ENCODE peak calls at places on chromosome 21, in five cellular contexts. One of them, this sample, is unnamed.

GRCh38 chr21:42666918-42667317 is 13.5 kb downstream of the PDE9A start:
- DNase-seq in small intestine: no peak
- DNase-seq in SJSA1: no peak
- DNase-seq in transverse colon: no peak
- DNase-seq in H9: no peak
- DNase-seq in this sample: no peak

GRCh38 chr21:19353271-19353670 is 949.7 kb upstream of the TMPRSS15 start:
- DNase-seq in small intestine: peak
- DNase-seq in transverse colon: no peak
- DNase-seq in SJSA1: no peak
- DNase-seq in H9: no peak
- DNase-seq in this sample: no peak

GRCh38 chr21:14889080-14889805 is 175.6 kb downstream of the NRIP1 start:
- DNase-seq in H9: no peak
- DNase-seq in SJSA1: no peak
- DNase-seq in small intestine: peak
- DNase-seq in transverse colon: peak
- DNase-seq in this sample: no peak

GRCh38 chr21:14321042-14321441 is 61.9 kb downstream of the HSPA13 start:
- DNase-seq in small intestine: no peak
- DNase-seq in H9: no peak
- DNase-seq in SJSA1: no peak
- DNase-seq in transverse colon: no peak
- DNase-seq in this sample: no peak

GRCh38 chr21:14559144-14559543 is 13.0 kb upstream of the SAMSN1 start:
- DNase-seq in small intestine: no peak
- DNase-seq in H9: no peak
- DNase-seq in SJSA1: no peak
- DNase-seq in transverse colon: no peak
- DNase-seq in this sample: no peak

GRCh38 chr21:16420086-16420724 is 690.4 kb downstream of the USP25 start:
- DNase-seq in transverse colon: no peak
- DNase-seq in SJSA1: peak
- DNase-seq in small intestine: no peak
- DNase-seq in H9: no peak
- DNase-seq in this sample: no peak

GRCh38 chr21:33046455-33046854 is 20.7 kb downstream of the OLIG2 start:
- DNase-seq in SJSA1: no peak
- DNase-seq in small intestine: no peak
- DNase-seq in H9: no peak
- DNase-seq in transverse colon: no peak
- DNase-seq in this sample: no peak

GRCh38 chr21:42495765-42496119 is 282 bp downstream of the RSPH1 start:
- DNase-seq in SJSA1: no peak
- DNase-seq in small intestine: peak
- DNase-seq in H9: no peak
- DNase-seq in transverse colon: peak
- DNase-seq in this sample: peak

GRCh38 chr21:26449161-26449560 is 123.9 kb downstream of the CYYR1 start:
- DNase-seq in SJSA1: no peak
- DNase-seq in H9: no peak
- DNase-seq in transverse colon: no peak
- DNase-seq in small intestine: no peak
- DNase-seq in this sample: no peak

GRCh38 chr21:43639470-43640178 is 19.7 kb downstream of the HSF2BP start:
- DNase-seq in H9: no peak
- DNase-seq in transverse colon: no peak
- DNase-seq in small intestine: peak
- DNase-seq in SJSA1: no peak
- DNase-seq in this sample: no peak

GRCh38 chr21:27633631-27634030 is 666.7 kb upstream of the ADAMTS5 start:
- DNase-seq in SJSA1: no peak
- DNase-seq in small intestine: no peak
- DNase-seq in H9: no peak
- DNase-seq in transverse colon: no peak
- DNase-seq in this sample: no peak

GRCh38 chr21:15029077-15029476 is 35.7 kb downstream of the NRIP1 start:
- DNase-seq in transverse colon: no peak
- DNase-seq in SJSA1: no peak
- DNase-seq in small intestine: no peak
- DNase-seq in H9: no peak
- DNase-seq in this sample: no peak

GRCh38 chr21:37780991-37781983 is 135.0 kb downstream of the KCNJ6 start:
- DNase-seq in H9: no peak
- DNase-seq in transverse colon: no peak
- DNase-seq in SJSA1: no peak
- DNase-seq in small intestine: no peak
- DNase-seq in this sample: no peak

GRCh38 chr21:37871121-37871862 is 45.0 kb downstream of the KCNJ6 start:
- DNase-seq in H9: no peak
- DNase-seq in SJSA1: peak
- DNase-seq in transverse colon: no peak
- DNase-seq in small intestine: no peak
- DNase-seq in this sample: no peak

GRCh38 chr21:37532868-37533780 is 166.6 kb downstream of the DYRK1A start:
- DNase-seq in H9: no peak
- DNase-seq in SJSA1: no peak
- DNase-seq in transverse colon: no peak
- DNase-seq in small intestine: peak
- DNase-seq in this sample: no peak

GRCh38 chr21:27269646-27270045 is 302.8 kb upstream of the ADAMTS5 start:
- DNase-seq in small intestine: no peak
- DNase-seq in SJSA1: no peak
- DNase-seq in transverse colon: no peak
- DNase-seq in H9: no peak
- DNase-seq in this sample: no peak

GRCh38 chr21:43623588-43623987 is 35.7 kb downstream of the HSF2BP start:
- DNase-seq in H9: no peak
- DNase-seq in SJSA1: no peak
- DNase-seq in small intestine: no peak
- DNase-seq in transverse colon: no peak
- DNase-seq in this sample: no peak

GRCh38 chr21:42629856-42630410 is 23.5 kb upstream of the PDE9A start:
- DNase-seq in SJSA1: no peak
- DNase-seq in H9: no peak
- DNase-seq in small intestine: no peak
- DNase-seq in transverse colon: peak
- DNase-seq in this sample: no peak

GRCh38 chr21:42405064-42406059 is 1.7 kb downstream of the UBASH3A start:
- DNase-seq in transverse colon: peak
- DNase-seq in SJSA1: no peak
- DNase-seq in small intestine: no peak
- DNase-seq in H9: no peak
- DNase-seq in this sample: no peak

GRCh38 chr21:26572668-26573381 is at the start of gene CYYR1:
- DNase-seq in H9: peak
- DNase-seq in transverse colon: no peak
- DNase-seq in small intestine: no peak
- DNase-seq in SJSA1: peak
- DNase-seq in this sample: no peak

GRCh38 chr21:37704751-37705150 is 211.5 kb downstream of the KCNJ6 start:
- DNase-seq in SJSA1: no peak
- DNase-seq in small intestine: no peak
- DNase-seq in transverse colon: no peak
- DNase-seq in H9: no peak
- DNase-seq in this sample: no peak

GRCh38 chr21:18832950-18833349 is 429.4 kb upstream of the TMPRSS15 start:
- DNase-seq in small intestine: no peak
- DNase-seq in SJSA1: no peak
- DNase-seq in transverse colon: no peak
- DNase-seq in H9: no peak
- DNase-seq in this sample: no peak

GRCh38 chr21:43959231-43960041 is 52.7 kb upstream of the TRAPPC10 start:
- DNase-seq in transverse colon: no peak
- DNase-seq in SJSA1: no peak
- DNase-seq in H9: no peak
- DNase-seq in small intestine: no peak
- DNase-seq in this sample: no peak

GRCh38 chr21:21612446-21612845 is 614.2 kb downstream of the NCAM2 start:
- DNase-seq in H9: peak
- DNase-seq in SJSA1: no peak
- DNase-seq in small intestine: no peak
- DNase-seq in transverse colon: no peak
- DNase-seq in this sample: no peak

GRCh38 chr21:43809346-43809799 is 20.0 kb downstream of the RRP1 start:
- DNase-seq in SJSA1: no peak
- DNase-seq in small intestine: no peak
- DNase-seq in transverse colon: no peak
- DNase-seq in H9: no peak
- DNase-seq in this sample: no peak

GRCh38 chr21:34933609-34934345 is 115.3 kb downstream of the RUNX1 start:
- DNase-seq in H9: no peak
- DNase-seq in transverse colon: no peak
- DNase-seq in small intestine: peak
- DNase-seq in SJSA1: no peak
- DNase-seq in this sample: no peak

GRCh38 chr21:34935868-34936267 is 113.2 kb downstream of the RUNX1 start:
- DNase-seq in SJSA1: no peak
- DNase-seq in H9: no peak
- DNase-seq in transverse colon: no peak
- DNase-seq in small intestine: no peak
- DNase-seq in this sample: no peak

GRCh38 chr21:34935452-34935851 is 113.7 kb downstream of the RUNX1 start:
- DNase-seq in H9: no peak
- DNase-seq in transverse colon: no peak
- DNase-seq in small intestine: no peak
- DNase-seq in SJSA1: no peak
- DNase-seq in this sample: no peak

GRCh38 chr21:34936299-34936698 is 112.8 kb downstream of the RUNX1 start:
- DNase-seq in H9: no peak
- DNase-seq in transverse colon: no peak
- DNase-seq in small intestine: no peak
- DNase-seq in SJSA1: no peak
- DNase-seq in this sample: no peak

DNA sequence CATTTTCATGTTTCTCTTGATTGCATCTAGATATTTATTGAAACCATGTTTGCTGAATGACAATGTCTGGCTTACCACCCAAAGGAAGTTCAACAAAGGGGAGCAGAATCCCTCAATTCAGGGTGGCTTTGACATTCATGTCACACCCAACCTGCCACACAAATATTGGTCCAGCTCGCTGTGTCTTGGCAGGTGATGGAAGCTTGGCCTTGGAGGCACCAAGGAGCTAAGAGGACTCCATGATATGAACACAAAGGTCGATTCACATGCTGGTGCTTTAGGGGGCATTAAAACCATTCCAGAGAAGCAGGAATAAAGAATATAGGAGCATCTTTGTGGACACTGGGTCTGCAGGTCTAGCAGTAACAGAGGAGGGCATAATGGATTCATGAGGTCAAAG is 114.8 kb downstream of the RUNX1 start:
- DNase-seq in small intestine: no peak
- DNase-seq in H9: no peak
- DNase-seq in SJSA1: no peak
- DNase-seq in transverse colon: no peak
- DNase-seq in this sample: no peak
- H3K27ac ChIP-seq in small intestine: peak
- H3K27ac ChIP-seq in H9: no peak
- H3K27ac ChIP-seq in SJSA1: no peak
- H3K27ac ChIP-seq in transverse colon: peak
- H3K27ac ChIP-seq in this sample: no peak

DNA sequence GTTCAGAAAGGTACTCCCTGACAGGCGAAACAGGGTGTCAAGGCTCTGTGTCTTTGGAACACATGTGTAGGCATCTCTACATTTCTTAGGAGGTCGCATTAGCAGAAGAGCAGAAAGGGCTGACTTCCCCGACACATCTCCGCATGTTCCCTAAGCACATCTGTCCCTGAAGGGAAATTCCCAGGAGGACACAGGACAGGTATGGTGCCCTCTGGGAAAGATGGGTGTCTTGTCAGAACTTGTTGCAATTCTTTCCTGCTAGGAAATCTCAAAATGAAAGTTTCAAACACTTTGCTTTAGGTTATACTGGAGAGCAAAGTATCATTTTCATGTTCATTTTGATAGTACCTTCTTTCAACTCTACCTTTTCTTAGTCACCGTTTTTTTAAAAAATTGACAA is 2.0 kb downstream of the DSCAM start:
- DNase-seq in SJSA1: no peak
- DNase-seq in transverse colon: no peak
- DNase-seq in small intestine: no peak
- DNase-seq in H9: no peak
- DNase-seq in this sample: no peak
- H3K27ac ChIP-seq in SJSA1: no peak
- H3K27ac ChIP-seq in transverse colon: no peak
- H3K27ac ChIP-seq in small intestine: no peak
- H3K27ac ChIP-seq in H9: no peak
- H3K27ac ChIP-seq in this sample: no peak

DNA sequence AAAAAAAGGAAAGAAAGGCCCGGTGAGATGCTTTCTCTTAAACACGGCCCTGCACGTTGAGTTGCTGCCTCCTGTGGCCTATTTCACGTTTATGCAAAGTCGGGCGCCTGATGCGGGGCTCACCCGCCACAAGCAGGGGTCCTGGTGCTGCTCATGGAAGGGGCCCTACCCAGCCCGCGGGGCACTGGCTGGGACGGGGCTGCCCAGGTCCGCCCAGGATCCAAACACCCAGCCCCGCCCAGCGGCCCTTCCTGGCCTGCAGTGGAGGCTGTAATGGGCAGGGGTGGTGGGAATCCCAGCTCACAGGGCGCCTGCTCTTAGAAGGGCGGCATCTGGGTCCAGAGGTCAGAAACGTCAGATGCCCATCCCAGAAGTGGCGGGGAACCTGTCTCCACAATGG is 1.6 kb downstream of the COL6A2 start:
- DNase-seq in small intestine: peak
- DNase-seq in SJSA1: no peak
- DNase-seq in H9: peak
- DNase-seq in transverse colon: peak
- DNase-seq in this sample: peak
- H3K27ac ChIP-seq in small intestine: peak
- H3K27ac ChIP-seq in SJSA1: no peak
- H3K27ac ChIP-seq in H9: no peak
- H3K27ac ChIP-seq in transverse colon: peak
- H3K27ac ChIP-seq in this sample: no peak

GRCh38 chr21:30935889-30936168 is 54.4 kb upstream of the KRTAP11-1 start:
- DNase-seq in small intestine: no peak
- DNase-seq in H9: no peak
- DNase-seq in transverse colon: no peak
- DNase-seq in SJSA1: no peak
- DNase-seq in this sample: no peak
- H3K27ac ChIP-seq in small intestine: no peak
- H3K27ac ChIP-seq in H9: no peak
- H3K27ac ChIP-seq in transverse colon: no peak
- H3K27ac ChIP-seq in SJSA1: no peak
- H3K27ac ChIP-seq in this sample: no peak

GRCh38 chr21:35987475-35987874 is 72.9 kb downstream of the SETD4 start:
- DNase-seq in SJSA1: no peak
- DNase-seq in H9: no peak
- DNase-seq in small intestine: peak
- DNase-seq in transverse colon: no peak
- DNase-seq in this sample: no peak
- H3K27ac ChIP-seq in SJSA1: no peak
- H3K27ac ChIP-seq in H9: no peak
- H3K27ac ChIP-seq in small intestine: no peak
- H3K27ac ChIP-seq in transverse colon: peak
- H3K27ac ChIP-seq in this sample: no peak

GRCh38 chr21:28804089-28804670 is 188.5 kb downstream of the LTN1 start:
- DNase-seq in SJSA1: no peak
- DNase-seq in H9: no peak
- DNase-seq in transverse colon: no peak
- DNase-seq in small intestine: no peak
- DNase-seq in this sample: no peak
- H3K27ac ChIP-seq in SJSA1: peak
- H3K27ac ChIP-seq in H9: no peak
- H3K27ac ChIP-seq in transverse colon: peak
- H3K27ac ChIP-seq in small intestine: peak
- H3K27ac ChIP-seq in this sample: no peak

GRCh38 chr21:34100789-34101188 is 27.4 kb downstream of the MRPS6 start:
- DNase-seq in small intestine: no peak
- DNase-seq in SJSA1: no peak
- DNase-seq in transverse colon: no peak
- DNase-seq in H9: no peak
- DNase-seq in this sample: no peak
- H3K27ac ChIP-seq in small intestine: no peak
- H3K27ac ChIP-seq in SJSA1: no peak
- H3K27ac ChIP-seq in transverse colon: no peak
- H3K27ac ChIP-seq in H9: no peak
- H3K27ac ChIP-seq in this sample: no peak